ENCODE peak calls at places on chromosomes 4 and X, in nine cellular contexts. Y is colonic mucosa; Z is tibial artery; O is CD4-positive, CD25-positive, alpha-beta regulatory T cell; U is GM23248; K is breast epithelium; T is transverse colon; J is lung; R is upper lobe of right lung. B is an unnamed sample.

GRCh38 chr4:99815597-99816011 is 1.0 kb upstream of the DAPP1 start:
- DNase-seq in Y (peak; percentile 81), Z (no peak), O (no peak), U (peak; percentile 29), K (no peak), T (peak; percentile 74), J (peak; percentile 75), R (peak; percentile 66), B (no peak)

GRCh38 chr4:153154010-153154975 is 50.0 kb upstream of the TRIM2 start:
- DNase-seq in Y (peak; percentile 80), Z (no peak), O (peak; percentile 67), U (peak; percentile 60), K (no peak), T (peak; percentile 50), J (peak; percentile 67), R (no peak), B (peak; percentile 38)

GRCh38 chrX:111914398-111915092 is 38.6 kb downstream of the TRPC5OS start:
- DNase-seq in Y (no peak), Z (no peak), O (no peak), U (peak; percentile 5), K (no peak), T (no peak), J (no peak), R (no peak), B (no peak)

GRCh38 chr4:123193802-123194201 is 202.8 kb upstream of the SPRY1 start:
- DNase-seq in Y (no peak), Z (no peak), O (no peak), U (no peak), K (no peak), T (no peak), J (no peak), R (no peak), B (no peak)

GRCh38 chr4:128387600-128388351 is 100.2 kb upstream of the PGRMC2 start:
- DNase-seq in Y (no peak), Z (no peak), O (no peak), U (peak; percentile 33), K (no peak), T (no peak), J (no peak), R (no peak), B (no peak)

GRCh38 chrX:68304602-68305001 is 128.7 kb downstream of the OPHN1 start:
- DNase-seq in Y (no peak), Z (no peak), O (no peak), U (no peak), K (no peak), T (no peak), J (no peak), R (no peak), B (no peak)

GRCh38 chr4:38406243-38406642 is 257.8 kb upstream of the KLF3 start:
- DNase-seq in Y (no peak), Z (no peak), O (no peak), U (no peak), K (no peak), T (no peak), J (no peak), R (no peak), B (no peak)

GRCh38 chr4:100188829-100189228 is 1.4 kb downstream of the DDIT4L start:
- DNase-seq in Y (no peak), Z (no peak), O (no peak), U (no peak), K (no peak), T (no peak), J (no peak), R (no peak), B (no peak)

GRCh38 chr4:15925830-15926229 is 12.7 kb downstream of the FGFBP1 start:
- DNase-seq in Y (no peak), Z (no peak), O (no peak), U (no peak), K (no peak), T (no peak), J (no peak), R (no peak), B (no peak)

GRCh38 chr4:159269143-159269542 is 166.3 kb downstream of the RAPGEF2 start:
- DNase-seq in Y (no peak), Z (no peak), O (no peak), U (no peak), K (no peak), T (no peak), J (no peak), R (no peak), B (no peak)

GRCh38 chrX:650274-650673 is 19.7 kb downstream of the SHOX start:
- DNase-seq in Y (no peak), Z (no peak), O (no peak), U (no peak), K (no peak), T (no peak), J (no peak), R (peak; percentile 20), B (no peak)

GRCh38 chr4:90616711-90617110 is 489.5 kb downstream of the CCSER1 start:
- DNase-seq in Y (no peak), Z (no peak), O (no peak), U (no peak), K (no peak), T (no peak), J (no peak), R (no peak), B (no peak)

GRCh38 chr4:60201052-60201673 is 999.0 kb upstream of the ADGRL3 start:
- DNase-seq in Y (peak; percentile 44), Z (no peak), O (peak; percentile 39), U (peak; percentile 60), K (no peak), T (peak; percentile 13), J (peak; percentile 42), R (no peak), B (no peak)

GRCh38 chr4:185721949-185722316 is 90.1 kb downstream of the SORBS2 start:
- DNase-seq in Y (no peak), Z (no peak), O (no peak), U (no peak), K (no peak), T (no peak), J (no peak), R (no peak), B (no peak)

GRCh38 chrX:152958524-152959465 is 35.1 kb downstream of the PNMA5 start:
- DNase-seq in Y (peak; percentile 93), Z (peak; percentile 92), O (peak; percentile 94), U (peak; percentile 93), K (peak; percentile 79), T (peak; percentile 87), J (peak; percentile 87), R (peak; percentile 90), B (peak; percentile 87)

GRCh38 chrX:84078991-84079390 is 109.0 kb downstream of the RPS6KA6 start:
- DNase-seq in Y (no peak), Z (no peak), O (no peak), U (no peak), K (no peak), T (no peak), J (no peak), R (no peak), B (no peak)

GRCh38 chrX:17046478-17047097 is 100.1 kb downstream of the REPS2 start:
- DNase-seq in Y (peak; percentile 73), Z (peak; percentile 64), O (peak; percentile 58), U (peak; percentile 70), K (no peak), T (peak; percentile 67), J (peak; percentile 59), R (no peak), B (peak; percentile 15)

GRCh38 chrX:109826954-109827708 is 94.1 kb upstream of the ACSL4 start:
- DNase-seq in Y (no peak), Z (no peak), O (no peak), U (peak; percentile 81), K (no peak), T (no peak), J (no peak), R (no peak), B (no peak)

GRCh38 chrX:30713061-30713525 is 59.9 kb downstream of the GK start:
- DNase-seq in Y (peak; percentile 55), Z (peak; percentile 59), O (peak; percentile 76), U (peak; percentile 73), K (no peak), T (peak; percentile 46), J (peak; percentile 41), R (no peak), B (peak; percentile 43)

GRCh38 chr4:6641164-6641970 is 882 bp downstream of the MRFAP1 start:
- DNase-seq in Y (peak; percentile 61), Z (peak; percentile 74), O (peak; percentile 73), U (peak; percentile 87), K (peak; percentile 54), T (peak; percentile 61), J (peak; percentile 45), R (no peak), B (peak; percentile 40)

GRCh38 chr4:164384416-164384815 is 369.5 kb upstream of the SMIM31 start:
- DNase-seq in Y (no peak), Z (no peak), O (no peak), U (no peak), K (no peak), T (no peak), J (no peak), R (no peak), B (no peak)

GRCh38 chr4:109435635-109436034 is 2.0 kb downstream of the SEC24B start:
- DNase-seq in Y (no peak), Z (no peak), O (no peak), U (peak; percentile 24), K (no peak), T (no peak), J (no peak), R (no peak), B (no peak)

GRCh38 chr4:20288846-20289512 is 37.3 kb downstream of the SLIT2 start:
- DNase-seq in Y (no peak), Z (no peak), O (no peak), U (peak; percentile 83), K (no peak), T (no peak), J (no peak), R (no peak), B (no peak)
- H3K4me1 ChIP-seq in Y (no peaks in the 10 kb centered on the region), Z (no peaks in the 10 kb centered on the region), O (no peaks in the 10 kb centered on the region), U (peaks cover 39% of the 10 kb centered on the region), K (no peaks in the 10 kb centered on the region), T (no peaks in the 10 kb centered on the region), J (no peaks in the 10 kb centered on the region), R (no peaks in the 10 kb centered on the region), B (no peaks in the 10 kb centered on the region)

DNA sequence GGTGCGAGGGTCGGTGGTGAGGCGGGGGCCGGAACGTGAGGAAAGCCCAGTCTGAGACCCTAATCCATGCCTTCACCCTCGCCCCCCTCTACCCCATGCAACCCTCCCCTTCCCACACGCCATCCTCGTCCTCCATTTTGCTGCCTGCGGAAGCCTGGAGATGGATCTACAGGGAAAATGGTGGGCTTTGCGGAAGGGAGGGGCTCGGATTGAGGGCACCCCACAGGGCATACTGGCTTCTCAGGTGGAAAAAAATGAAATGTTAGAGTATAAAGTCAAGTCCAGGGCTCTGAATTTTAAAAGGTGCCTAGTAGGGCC is 819 bp downstream of the BEX4 start:
- DNase-seq in Y (no peak), Z (no peak), O (no peak), U (no peak), K (no peak), T (no peak), J (no peak), R (no peak), B (no peak)
- H3K4me3 ChIP-seq in Y (peak overlapping the region; percentile 66), Z (peak overlapping the region; percentile 78), O (peak overlapping the region; percentile 26), U (no peak overlapping the region), K (peak overlapping the region; percentile 63), T (peak overlapping the region; percentile 86), J (peak overlapping the region; percentile 62), R (peak overlapping the region; percentile 68), B (peak overlapping the region; percentile 50)

GRCh38 chr4:16995451-16995850 is 97.0 kb upstream of the LDB2 start:
- DNase-seq in Y (no peak), Z (no peak), O (no peak), U (peak; percentile 9), K (no peak), T (no peak), J (no peak), R (no peak), B (no peak)
- H3K27ac ChIP-seq in Y (no peak overlapping the region), Z (no peak overlapping the region), O (no peak overlapping the region), U (no peak overlapping the region), K (no peak overlapping the region), T (no peak overlapping the region), J (no peak overlapping the region), R (no peak overlapping the region), B (no peak overlapping the region)

GRCh38 chrX:104330966-104331365 is 76.2 kb upstream of the ESX1 start:
- DNase-seq in Y (no peak), Z (no peak), O (no peak), U (peak; percentile 71), K (no peak), T (no peak), J (no peak), R (no peak), B (no peak)
- H3K4me1 ChIP-seq in Y (no peaks in the 10 kb centered on the region), Z (no peaks in the 10 kb centered on the region), O (no peaks in the 10 kb centered on the region), U (peaks cover 51% of the 10 kb centered on the region), K (no peaks in the 10 kb centered on the region), T (no peaks in the 10 kb centered on the region), J (no peaks in the 10 kb centered on the region), R (no peaks in the 10 kb centered on the region), B (no peaks in the 10 kb centered on the region)